ENCODE peak calls at places on chromosomes 5 and 9, in ten cellular contexts. W is NCI-H1105 treated with DMSO at 0.1 percent for 48 hours; O is heart left ventricle; N is aorta; U is GM23338; E is stimulated activated CD8-positive, alpha-beta memory T cell treated with anti-CD3 and anti-CD28 coated beads, Interleukin-2, amount 100 ng/mL, for 1 hour; T is activated T-helper 1 cell treated with Interleukin-2 at 50 U/mL for 16 hours; I is HTR-8/SVneo; Z is spleen; A is MCF 10A. G is an unnamed sample.

GRCh38 chr5:131109540-131110255 is 55.4 kb downstream of the HINT1 start:
- DNase-seq in W (peak; percentile 30), O (no peak), N (no peak), U (peak; percentile 56), E (no peak), T (no peak), I (peak; percentile 45), Z (no peak), A (peak; percentile 74), G (peak; percentile 45)

GRCh38 chr5:83895860-83896259 is 175.2 kb upstream of the HAPLN1 start:
- DNase-seq in W (no peak), O (no peak), N (no peak), U (no peak), E (no peak), T (no peak), I (no peak), Z (no peak), A (no peak), G (no peak)

GRCh38 chr5:95487880-95488279 is 66.9 kb downstream of the SKIC3 start:
- DNase-seq in W (no peak), O (no peak), N (no peak), U (no peak), E (no peak), T (no peak), I (no peak), Z (no peak), A (no peak), G (no peak)

GRCh38 chr9:136750526-136750925 is 2.2 kb upstream of the LCN6 start:
- DNase-seq in W (no peak), O (no peak), N (no peak), U (no peak), E (no peak), T (no peak), I (no peak), Z (no peak), A (no peak), G (no peak)

GRCh38 chr9:64773491-64773931 is 511.5 kb downstream of the FOXD4L5 start:
- DNase-seq in W (no peak), O (no peak), N (peak; percentile 30), U (peak; percentile 1), E (no peak), T (no peak), I (no peak), Z (peak; percentile 62), A (no peak), G (peak; percentile 11)

GRCh38 chr9:78115073-78115472 is 83.5 kb upstream of the GNAQ start:
- DNase-seq in W (no peak), O (no peak), N (no peak), U (peak; percentile 80), E (no peak), T (no peak), I (no peak), Z (no peak), A (peak; percentile 52), G (peak; percentile 54)

GRCh38 chr5:5178580-5178979 is 38.5 kb downstream of the ADAMTS16 start:
- DNase-seq in W (no peak), O (no peak), N (no peak), U (no peak), E (no peak), T (no peak), I (no peak), Z (no peak), A (no peak), G (no peak)

GRCh38 chr9:78622131-78622530 is 325.2 kb downstream of the PSAT1 start:
- DNase-seq in W (no peak), O (no peak), N (no peak), U (no peak), E (no peak), T (no peak), I (no peak), Z (no peak), A (no peak), G (no peak)

GRCh38 chr5:83471405-83472212 is at the start of gene VCAN:
- DNase-seq in W (peak; percentile 9), O (peak; percentile 75), N (peak; percentile 90), U (peak; percentile 84), E (no peak), T (no peak), I (no peak), Z (peak; percentile 69), A (peak; percentile 89), G (peak; percentile 58)

G was measured in iPS-NIHi11.